ENCODE peak calls at places on chromosomes 7 and 10, in six cellular contexts. One of them, this sample, is unnamed.

GRCh38 chr7:114970308-114970707 is 48.4 kb downstream of the MDFIC start:
- DNase-seq in fibroblast of gingiva: no peak
- DNase-seq in EH: no peak
- DNase-seq in transverse colon: no peak
- DNase-seq in foreskin fibroblast: no peak
- DNase-seq in activated naive CD4-positive, alpha-beta T cell treated with Interleukin-2 at 50 U/mL for 16 hours: no peak
- DNase-seq in this sample: no peak

GRCh38 chr7:41399171-41399570 is 303.7 kb downstream of the INHBA start:
- DNase-seq in fibroblast of gingiva: no peak
- DNase-seq in EH: no peak
- DNase-seq in transverse colon: no peak
- DNase-seq in foreskin fibroblast: no peak
- DNase-seq in activated naive CD4-positive, alpha-beta T cell treated with Interleukin-2 at 50 U/mL for 16 hours: no peak
- DNase-seq in this sample: no peak

GRCh38 chr7:1693991-1694524 is 24.0 kb downstream of the ELFN1 start:
- DNase-seq in fibroblast of gingiva: no peak
- DNase-seq in EH: peak
- DNase-seq in transverse colon: no peak
- DNase-seq in foreskin fibroblast: peak
- DNase-seq in activated naive CD4-positive, alpha-beta T cell treated with Interleukin-2 at 50 U/mL for 16 hours: no peak
- DNase-seq in this sample: peak

GRCh38 chr10:7501157-7501556 is 90.3 kb upstream of the SFMBT2 start:
- DNase-seq in fibroblast of gingiva: no peak
- DNase-seq in EH: no peak
- DNase-seq in transverse colon: peak
- DNase-seq in foreskin fibroblast: no peak
- DNase-seq in activated naive CD4-positive, alpha-beta T cell treated with Interleukin-2 at 50 U/mL for 16 hours: no peak
- DNase-seq in this sample: no peak

GRCh38 chr10:106513328-106513727 is 651.2 kb downstream of the SORCS1 start:
- DNase-seq in fibroblast of gingiva: no peak
- DNase-seq in EH: no peak
- DNase-seq in transverse colon: no peak
- DNase-seq in foreskin fibroblast: no peak
- DNase-seq in activated naive CD4-positive, alpha-beta T cell treated with Interleukin-2 at 50 U/mL for 16 hours: no peak
- DNase-seq in this sample: no peak

GRCh38 chr10:21754410-21755011 is 220.5 kb downstream of the MLLT10 start:
- DNase-seq in fibroblast of gingiva: no peak
- DNase-seq in EH: no peak
- DNase-seq in transverse colon: no peak
- DNase-seq in foreskin fibroblast: no peak
- DNase-seq in activated naive CD4-positive, alpha-beta T cell treated with Interleukin-2 at 50 U/mL for 16 hours: no peak
- DNase-seq in this sample: no peak

GRCh38 chr10:77906863-77907861 is 19.4 kb downstream of the DLG5 start:
- DNase-seq in fibroblast of gingiva: no peak
- DNase-seq in EH: no peak
- DNase-seq in transverse colon: no peak
- DNase-seq in foreskin fibroblast: no peak
- DNase-seq in activated naive CD4-positive, alpha-beta T cell treated with Interleukin-2 at 50 U/mL for 16 hours: no peak
- DNase-seq in this sample: no peak

GRCh38 chr7:54843961-54844360 is 85.0 kb upstream of the SEC61G start:
- DNase-seq in fibroblast of gingiva: no peak
- DNase-seq in EH: no peak
- DNase-seq in transverse colon: no peak
- DNase-seq in foreskin fibroblast: no peak
- DNase-seq in activated naive CD4-positive, alpha-beta T cell treated with Interleukin-2 at 50 U/mL for 16 hours: no peak
- DNase-seq in this sample: no peak